ENCODE peak calls at places on chromosomes 13 and 19, in nine cellular contexts. One of them, this sample, is unnamed.

GRCh38 chr13:48318714-48319457 is 15.3 kb downstream of the RB1 start:
- DNase-seq in stimulated activated CD4-positive, alpha-beta T cell treated with anti-CD3 and anti-CD28 coated beads, TNF-alpha, amount 100 ng/mL, for 4 hours: no peak
- DNase-seq in amniotic stem cell: no peak
- DNase-seq in activated CD4-positive, CD25-positive, alpha-beta regulatory T cell treated with anti-CD3 and anti-CD28 coated beads, Interleukin-2, amount 50 U/mL, for 16 hours: no peak
- DNase-seq in MCF 10A: no peak
- DNase-seq in HS-27A: no peak
- DNase-seq in nucleus accumbens: no peak
- DNase-seq in GM13977: no peak
- DNase-seq in HTR-8/SVneo: no peak
- DNase-seq in this sample: no peak

GRCh38 chr13:98443800-98444325 is 133.0 kb downstream of the STK24 start:
- DNase-seq in stimulated activated CD4-positive, alpha-beta T cell treated with anti-CD3 and anti-CD28 coated beads, TNF-alpha, amount 100 ng/mL, for 4 hours: no peak
- DNase-seq in amniotic stem cell: no peak
- DNase-seq in activated CD4-positive, CD25-positive, alpha-beta regulatory T cell treated with anti-CD3 and anti-CD28 coated beads, Interleukin-2, amount 50 U/mL, for 16 hours: no peak
- DNase-seq in MCF 10A: no peak
- DNase-seq in HS-27A: no peak
- DNase-seq in nucleus accumbens: no peak
- DNase-seq in GM13977: no peak
- DNase-seq in HTR-8/SVneo: no peak
- DNase-seq in this sample: no peak

GRCh38 chr19:6070179-6071102 is 39.9 kb downstream of the RFX2 start:
- DNase-seq in stimulated activated CD4-positive, alpha-beta T cell treated with anti-CD3 and anti-CD28 coated beads, TNF-alpha, amount 100 ng/mL, for 4 hours: no peak
- DNase-seq in amniotic stem cell: no peak
- DNase-seq in activated CD4-positive, CD25-positive, alpha-beta regulatory T cell treated with anti-CD3 and anti-CD28 coated beads, Interleukin-2, amount 50 U/mL, for 16 hours: no peak
- DNase-seq in MCF 10A: no peak
- DNase-seq in HS-27A: no peak
- DNase-seq in nucleus accumbens: no peak
- DNase-seq in GM13977: no peak
- DNase-seq in HTR-8/SVneo: no peak
- DNase-seq in this sample: no peak

GRCh38 chr19:55453861-55454260 is 7.6 kb downstream of the ISOC2 start:
- DNase-seq in stimulated activated CD4-positive, alpha-beta T cell treated with anti-CD3 and anti-CD28 coated beads, TNF-alpha, amount 100 ng/mL, for 4 hours: no peak
- DNase-seq in amniotic stem cell: no peak
- DNase-seq in activated CD4-positive, CD25-positive, alpha-beta regulatory T cell treated with anti-CD3 and anti-CD28 coated beads, Interleukin-2, amount 50 U/mL, for 16 hours: no peak
- DNase-seq in MCF 10A: no peak
- DNase-seq in HS-27A: no peak
- DNase-seq in nucleus accumbens: no peak
- DNase-seq in GM13977: no peak
- DNase-seq in HTR-8/SVneo: no peak
- DNase-seq in this sample: no peak

GRCh38 chr13:50650936-50651638 is 192.4 kb downstream of the DLEU7 start:
- DNase-seq in stimulated activated CD4-positive, alpha-beta T cell treated with anti-CD3 and anti-CD28 coated beads, TNF-alpha, amount 100 ng/mL, for 4 hours: no peak
- DNase-seq in amniotic stem cell: no peak
- DNase-seq in activated CD4-positive, CD25-positive, alpha-beta regulatory T cell treated with anti-CD3 and anti-CD28 coated beads, Interleukin-2, amount 50 U/mL, for 16 hours: no peak
- DNase-seq in MCF 10A: no peak
- DNase-seq in HS-27A: no peak
- DNase-seq in nucleus accumbens: no peak
- DNase-seq in GM13977: no peak
- DNase-seq in HTR-8/SVneo: no peak
- DNase-seq in this sample: no peak

GRCh38 chr19:53553865-53554791 is 16.2 kb downstream of the ZNF331 start:
- DNase-seq in stimulated activated CD4-positive, alpha-beta T cell treated with anti-CD3 and anti-CD28 coated beads, TNF-alpha, amount 100 ng/mL, for 4 hours: peak
- DNase-seq in amniotic stem cell: peak
- DNase-seq in activated CD4-positive, CD25-positive, alpha-beta regulatory T cell treated with anti-CD3 and anti-CD28 coated beads, Interleukin-2, amount 50 U/mL, for 16 hours: peak
- DNase-seq in MCF 10A: peak
- DNase-seq in HS-27A: peak
- DNase-seq in nucleus accumbens: peak
- DNase-seq in GM13977: peak
- DNase-seq in HTR-8/SVneo: peak
- DNase-seq in this sample: peak

GRCh38 chr19:18504886-18505610 is 16.8 kb downstream of the ELL start:
- DNase-seq in stimulated activated CD4-positive, alpha-beta T cell treated with anti-CD3 and anti-CD28 coated beads, TNF-alpha, amount 100 ng/mL, for 4 hours: no peak
- DNase-seq in amniotic stem cell: no peak
- DNase-seq in activated CD4-positive, CD25-positive, alpha-beta regulatory T cell treated with anti-CD3 and anti-CD28 coated beads, Interleukin-2, amount 50 U/mL, for 16 hours: no peak
- DNase-seq in MCF 10A: no peak
- DNase-seq in HS-27A: no peak
- DNase-seq in nucleus accumbens: no peak
- DNase-seq in GM13977: no peak
- DNase-seq in HTR-8/SVneo: no peak
- DNase-seq in this sample: no peak

GRCh38 chr13:50797081-50797480 is 46.4 kb downstream of the DLEU7 start:
- DNase-seq in stimulated activated CD4-positive, alpha-beta T cell treated with anti-CD3 and anti-CD28 coated beads, TNF-alpha, amount 100 ng/mL, for 4 hours: no peak
- DNase-seq in amniotic stem cell: no peak
- DNase-seq in activated CD4-positive, CD25-positive, alpha-beta regulatory T cell treated with anti-CD3 and anti-CD28 coated beads, Interleukin-2, amount 50 U/mL, for 16 hours: no peak
- DNase-seq in MCF 10A: no peak
- DNase-seq in HS-27A: no peak
- DNase-seq in nucleus accumbens: no peak
- DNase-seq in GM13977: no peak
- DNase-seq in HTR-8/SVneo: no peak
- DNase-seq in this sample: no peak

GRCh38 chr19:56736571-56736970 is 65.0 kb upstream of the ZNF835 start:
- DNase-seq in stimulated activated CD4-positive, alpha-beta T cell treated with anti-CD3 and anti-CD28 coated beads, TNF-alpha, amount 100 ng/mL, for 4 hours: no peak
- DNase-seq in amniotic stem cell: no peak
- DNase-seq in activated CD4-positive, CD25-positive, alpha-beta regulatory T cell treated with anti-CD3 and anti-CD28 coated beads, Interleukin-2, amount 50 U/mL, for 16 hours: no peak
- DNase-seq in MCF 10A: no peak
- DNase-seq in HS-27A: no peak
- DNase-seq in nucleus accumbens: no peak
- DNase-seq in GM13977: no peak
- DNase-seq in HTR-8/SVneo: no peak
- DNase-seq in this sample: no peak

GRCh38 chr13:63436288-63436687 is 2020.6 kb upstream of the PCDH20 start:
- DNase-seq in stimulated activated CD4-positive, alpha-beta T cell treated with anti-CD3 and anti-CD28 coated beads, TNF-alpha, amount 100 ng/mL, for 4 hours: no peak
- DNase-seq in amniotic stem cell: no peak
- DNase-seq in activated CD4-positive, CD25-positive, alpha-beta regulatory T cell treated with anti-CD3 and anti-CD28 coated beads, Interleukin-2, amount 50 U/mL, for 16 hours: no peak
- DNase-seq in MCF 10A: no peak
- DNase-seq in HS-27A: no peak
- DNase-seq in nucleus accumbens: no peak
- DNase-seq in GM13977: no peak
- DNase-seq in HTR-8/SVneo: no peak
- DNase-seq in this sample: no peak

GRCh38 chr13:42803563-42804212 is 22.3 kb downstream of the FAM216B start:
- DNase-seq in stimulated activated CD4-positive, alpha-beta T cell treated with anti-CD3 and anti-CD28 coated beads, TNF-alpha, amount 100 ng/mL, for 4 hours: no peak
- DNase-seq in amniotic stem cell: no peak
- DNase-seq in activated CD4-positive, CD25-positive, alpha-beta regulatory T cell treated with anti-CD3 and anti-CD28 coated beads, Interleukin-2, amount 50 U/mL, for 16 hours: no peak
- DNase-seq in MCF 10A: no peak
- DNase-seq in HS-27A: no peak
- DNase-seq in nucleus accumbens: no peak
- DNase-seq in GM13977: no peak
- DNase-seq in HTR-8/SVneo: no peak
- DNase-seq in this sample: no peak

GRCh38 chr19:46674416-46675178 is 13.6 kb upstream of the DACT3 start:
- DNase-seq in stimulated activated CD4-positive, alpha-beta T cell treated with anti-CD3 and anti-CD28 coated beads, TNF-alpha, amount 100 ng/mL, for 4 hours: no peak
- DNase-seq in amniotic stem cell: no peak
- DNase-seq in activated CD4-positive, CD25-positive, alpha-beta regulatory T cell treated with anti-CD3 and anti-CD28 coated beads, Interleukin-2, amount 50 U/mL, for 16 hours: no peak
- DNase-seq in MCF 10A: peak
- DNase-seq in HS-27A: no peak
- DNase-seq in nucleus accumbens: no peak
- DNase-seq in GM13977: peak
- DNase-seq in HTR-8/SVneo: no peak
- DNase-seq in this sample: peak

GRCh38 chr13:21673592-21674270 is 2.9 kb downstream of the FGF9 start:
- DNase-seq in stimulated activated CD4-positive, alpha-beta T cell treated with anti-CD3 and anti-CD28 coated beads, TNF-alpha, amount 100 ng/mL, for 4 hours: no peak
- DNase-seq in amniotic stem cell: no peak
- DNase-seq in activated CD4-positive, CD25-positive, alpha-beta regulatory T cell treated with anti-CD3 and anti-CD28 coated beads, Interleukin-2, amount 50 U/mL, for 16 hours: no peak
- DNase-seq in MCF 10A: peak
- DNase-seq in HS-27A: no peak
- DNase-seq in nucleus accumbens: no peak
- DNase-seq in GM13977: peak
- DNase-seq in HTR-8/SVneo: no peak
- DNase-seq in this sample: peak

GRCh38 chr13:20137875-20138274 is 23.0 kb downstream of the GJA3 start:
- DNase-seq in stimulated activated CD4-positive, alpha-beta T cell treated with anti-CD3 and anti-CD28 coated beads, TNF-alpha, amount 100 ng/mL, for 4 hours: no peak
- DNase-seq in amniotic stem cell: no peak
- DNase-seq in activated CD4-positive, CD25-positive, alpha-beta regulatory T cell treated with anti-CD3 and anti-CD28 coated beads, Interleukin-2, amount 50 U/mL, for 16 hours: no peak
- DNase-seq in MCF 10A: no peak
- DNase-seq in HS-27A: no peak
- DNase-seq in nucleus accumbens: no peak
- DNase-seq in GM13977: no peak
- DNase-seq in HTR-8/SVneo: no peak
- DNase-seq in this sample: no peak

GRCh38 chr13:20798027-20798426 is 24.3 kb upstream of the EEF1AKMT1 start:
- DNase-seq in stimulated activated CD4-positive, alpha-beta T cell treated with anti-CD3 and anti-CD28 coated beads, TNF-alpha, amount 100 ng/mL, for 4 hours: no peak
- DNase-seq in amniotic stem cell: no peak
- DNase-seq in activated CD4-positive, CD25-positive, alpha-beta regulatory T cell treated with anti-CD3 and anti-CD28 coated beads, Interleukin-2, amount 50 U/mL, for 16 hours: no peak
- DNase-seq in MCF 10A: no peak
- DNase-seq in HS-27A: no peak
- DNase-seq in nucleus accumbens: no peak
- DNase-seq in GM13977: peak
- DNase-seq in HTR-8/SVneo: no peak
- DNase-seq in this sample: no peak

GRCh38 chr19:51821921-51822716 is 27.2 kb downstream of the FPR3 start:
- DNase-seq in stimulated activated CD4-positive, alpha-beta T cell treated with anti-CD3 and anti-CD28 coated beads, TNF-alpha, amount 100 ng/mL, for 4 hours: no peak
- DNase-seq in amniotic stem cell: no peak
- DNase-seq in activated CD4-positive, CD25-positive, alpha-beta regulatory T cell treated with anti-CD3 and anti-CD28 coated beads, Interleukin-2, amount 50 U/mL, for 16 hours: no peak
- DNase-seq in MCF 10A: peak
- DNase-seq in HS-27A: no peak
- DNase-seq in nucleus accumbens: no peak
- DNase-seq in GM13977: no peak
- DNase-seq in HTR-8/SVneo: no peak
- DNase-seq in this sample: no peak

GRCh38 chr13:59673301-59673700 is 490.4 kb downstream of the DIAPH3 start:
- DNase-seq in stimulated activated CD4-positive, alpha-beta T cell treated with anti-CD3 and anti-CD28 coated beads, TNF-alpha, amount 100 ng/mL, for 4 hours: no peak
- DNase-seq in amniotic stem cell: no peak
- DNase-seq in activated CD4-positive, CD25-positive, alpha-beta regulatory T cell treated with anti-CD3 and anti-CD28 coated beads, Interleukin-2, amount 50 U/mL, for 16 hours: no peak
- DNase-seq in MCF 10A: no peak
- DNase-seq in HS-27A: no peak
- DNase-seq in nucleus accumbens: no peak
- DNase-seq in GM13977: no peak
- DNase-seq in HTR-8/SVneo: no peak
- DNase-seq in this sample: no peak

GRCh38 chr19:10855879-10856522 is 7.8 kb downstream of the C19orf38 start:
- DNase-seq in stimulated activated CD4-positive, alpha-beta T cell treated with anti-CD3 and anti-CD28 coated beads, TNF-alpha, amount 100 ng/mL, for 4 hours: no peak
- DNase-seq in amniotic stem cell: no peak
- DNase-seq in activated CD4-positive, CD25-positive, alpha-beta regulatory T cell treated with anti-CD3 and anti-CD28 coated beads, Interleukin-2, amount 50 U/mL, for 16 hours: no peak
- DNase-seq in MCF 10A: peak
- DNase-seq in HS-27A: no peak
- DNase-seq in nucleus accumbens: no peak
- DNase-seq in GM13977: peak
- DNase-seq in HTR-8/SVneo: no peak
- DNase-seq in this sample: no peak

GRCh38 chr13:113926951-113927660 is 46.8 kb downstream of the C13orf46 start:
- DNase-seq in stimulated activated CD4-positive, alpha-beta T cell treated with anti-CD3 and anti-CD28 coated beads, TNF-alpha, amount 100 ng/mL, for 4 hours: no peak
- DNase-seq in amniotic stem cell: no peak
- DNase-seq in activated CD4-positive, CD25-positive, alpha-beta regulatory T cell treated with anti-CD3 and anti-CD28 coated beads, Interleukin-2, amount 50 U/mL, for 16 hours: no peak
- DNase-seq in MCF 10A: no peak
- DNase-seq in HS-27A: no peak
- DNase-seq in nucleus accumbens: no peak
- DNase-seq in GM13977: no peak
- DNase-seq in HTR-8/SVneo: no peak
- DNase-seq in this sample: no peak

GRCh38 chr19:6967962-6968361 is 53.3 kb downstream of the MBD3L2B start:
- DNase-seq in stimulated activated CD4-positive, alpha-beta T cell treated with anti-CD3 and anti-CD28 coated beads, TNF-alpha, amount 100 ng/mL, for 4 hours: no peak
- DNase-seq in amniotic stem cell: no peak
- DNase-seq in activated CD4-positive, CD25-positive, alpha-beta regulatory T cell treated with anti-CD3 and anti-CD28 coated beads, Interleukin-2, amount 50 U/mL, for 16 hours: no peak
- DNase-seq in MCF 10A: no peak
- DNase-seq in HS-27A: no peak
- DNase-seq in nucleus accumbens: no peak
- DNase-seq in GM13977: no peak
- DNase-seq in HTR-8/SVneo: no peak
- DNase-seq in this sample: no peak

GRCh38 chr13:95678967-95679366 is 2.0 kb downstream of the DNAJC3 start:
- DNase-seq in stimulated activated CD4-positive, alpha-beta T cell treated with anti-CD3 and anti-CD28 coated beads, TNF-alpha, amount 100 ng/mL, for 4 hours: no peak
- DNase-seq in amniotic stem cell: no peak
- DNase-seq in activated CD4-positive, CD25-positive, alpha-beta regulatory T cell treated with anti-CD3 and anti-CD28 coated beads, Interleukin-2, amount 50 U/mL, for 16 hours: no peak
- DNase-seq in MCF 10A: no peak
- DNase-seq in HS-27A: no peak
- DNase-seq in nucleus accumbens: no peak
- DNase-seq in GM13977: no peak
- DNase-seq in HTR-8/SVneo: no peak
- DNase-seq in this sample: no peak

GRCh38 chr13:24683833-24684599 is 3.8 kb downstream of the ATP12A start:
- DNase-seq in stimulated activated CD4-positive, alpha-beta T cell treated with anti-CD3 and anti-CD28 coated beads, TNF-alpha, amount 100 ng/mL, for 4 hours: peak
- DNase-seq in amniotic stem cell: no peak
- DNase-seq in activated CD4-positive, CD25-positive, alpha-beta regulatory T cell treated with anti-CD3 and anti-CD28 coated beads, Interleukin-2, amount 50 U/mL, for 16 hours: peak
- DNase-seq in MCF 10A: peak
- DNase-seq in HS-27A: no peak
- DNase-seq in nucleus accumbens: peak
- DNase-seq in GM13977: peak
- DNase-seq in HTR-8/SVneo: peak
- DNase-seq in this sample: peak

GRCh38 chr19:35715981-35716734 is 1.6 kb upstream of the KMT2B start:
- DNase-seq in stimulated activated CD4-positive, alpha-beta T cell treated with anti-CD3 and anti-CD28 coated beads, TNF-alpha, amount 100 ng/mL, for 4 hours: no peak
- DNase-seq in amniotic stem cell: no peak
- DNase-seq in activated CD4-positive, CD25-positive, alpha-beta regulatory T cell treated with anti-CD3 and anti-CD28 coated beads, Interleukin-2, amount 50 U/mL, for 16 hours: no peak
- DNase-seq in MCF 10A: no peak
- DNase-seq in HS-27A: no peak
- DNase-seq in nucleus accumbens: peak
- DNase-seq in GM13977: no peak
- DNase-seq in HTR-8/SVneo: peak
- DNase-seq in this sample: peak

GRCh38 chr19:40284501-40285352 is at the start of gene AKT2:
- DNase-seq in stimulated activated CD4-positive, alpha-beta T cell treated with anti-CD3 and anti-CD28 coated beads, TNF-alpha, amount 100 ng/mL, for 4 hours: peak
- DNase-seq in amniotic stem cell: no peak
- DNase-seq in activated CD4-positive, CD25-positive, alpha-beta regulatory T cell treated with anti-CD3 and anti-CD28 coated beads, Interleukin-2, amount 50 U/mL, for 16 hours: peak
- DNase-seq in MCF 10A: no peak
- DNase-seq in HS-27A: no peak
- DNase-seq in nucleus accumbens: peak
- DNase-seq in GM13977: peak
- DNase-seq in HTR-8/SVneo: peak
- DNase-seq in this sample: no peak

GRCh38 chr13:27915301-27916207 is 4.2 kb upstream of the PDX1 start:
- DNase-seq in stimulated activated CD4-positive, alpha-beta T cell treated with anti-CD3 and anti-CD28 coated beads, TNF-alpha, amount 100 ng/mL, for 4 hours: no peak
- DNase-seq in amniotic stem cell: no peak
- DNase-seq in activated CD4-positive, CD25-positive, alpha-beta regulatory T cell treated with anti-CD3 and anti-CD28 coated beads, Interleukin-2, amount 50 U/mL, for 16 hours: no peak
- DNase-seq in MCF 10A: peak
- DNase-seq in HS-27A: no peak
- DNase-seq in nucleus accumbens: no peak
- DNase-seq in GM13977: no peak
- DNase-seq in HTR-8/SVneo: no peak
- DNase-seq in this sample: no peak

GRCh38 chr13:46348976-46349375 is 38.1 kb downstream of the RUBCNL start:
- DNase-seq in stimulated activated CD4-positive, alpha-beta T cell treated with anti-CD3 and anti-CD28 coated beads, TNF-alpha, amount 100 ng/mL, for 4 hours: no peak
- DNase-seq in amniotic stem cell: no peak
- DNase-seq in activated CD4-positive, CD25-positive, alpha-beta regulatory T cell treated with anti-CD3 and anti-CD28 coated beads, Interleukin-2, amount 50 U/mL, for 16 hours: no peak
- DNase-seq in MCF 10A: no peak
- DNase-seq in HS-27A: no peak
- DNase-seq in nucleus accumbens: no peak
- DNase-seq in GM13977: no peak
- DNase-seq in HTR-8/SVneo: no peak
- DNase-seq in this sample: no peak

GRCh38 chr19:4077800-4078683 is 11.3 kb upstream of the ZBTB7A start:
- DNase-seq in stimulated activated CD4-positive, alpha-beta T cell treated with anti-CD3 and anti-CD28 coated beads, TNF-alpha, amount 100 ng/mL, for 4 hours: no peak
- DNase-seq in amniotic stem cell: no peak
- DNase-seq in activated CD4-positive, CD25-positive, alpha-beta regulatory T cell treated with anti-CD3 and anti-CD28 coated beads, Interleukin-2, amount 50 U/mL, for 16 hours: no peak
- DNase-seq in MCF 10A: peak
- DNase-seq in HS-27A: no peak
- DNase-seq in nucleus accumbens: peak
- DNase-seq in GM13977: peak
- DNase-seq in HTR-8/SVneo: no peak
- DNase-seq in this sample: no peak

GRCh38 chr19:23273022-23273593 is 22.9 kb upstream of the ZNF724 start:
- DNase-seq in stimulated activated CD4-positive, alpha-beta T cell treated with anti-CD3 and anti-CD28 coated beads, TNF-alpha, amount 100 ng/mL, for 4 hours: no peak
- DNase-seq in amniotic stem cell: no peak
- DNase-seq in activated CD4-positive, CD25-positive, alpha-beta regulatory T cell treated with anti-CD3 and anti-CD28 coated beads, Interleukin-2, amount 50 U/mL, for 16 hours: no peak
- DNase-seq in MCF 10A: no peak
- DNase-seq in HS-27A: no peak
- DNase-seq in nucleus accumbens: no peak
- DNase-seq in GM13977: no peak
- DNase-seq in HTR-8/SVneo: no peak
- DNase-seq in this sample: no peak

GRCh38 chr19:41223431-41224234 is 4.6 kb downstream of the AXL start:
- DNase-seq in stimulated activated CD4-positive, alpha-beta T cell treated with anti-CD3 and anti-CD28 coated beads, TNF-alpha, amount 100 ng/mL, for 4 hours: no peak
- DNase-seq in amniotic stem cell: peak
- DNase-seq in activated CD4-positive, CD25-positive, alpha-beta regulatory T cell treated with anti-CD3 and anti-CD28 coated beads, Interleukin-2, amount 50 U/mL, for 16 hours: no peak
- DNase-seq in MCF 10A: peak
- DNase-seq in HS-27A: peak
- DNase-seq in nucleus accumbens: no peak
- DNase-seq in GM13977: no peak
- DNase-seq in HTR-8/SVneo: peak
- DNase-seq in this sample: peak